ENCODE peak calls at places on chromosomes 7 and 10, in six cellular contexts. D is neural progenitor cell; V is brain microvascular endothelial cell; Q is astrocyte of the spinal cord; H is mammary epithelial cell; O is CD4-positive, alpha-beta T cell. X is an unnamed sample.

GRCh38 chr7:20560325-20561180 is 54.9 kb upstream of the ABCB5 start:
- DNase-seq in D (no peak), V (no peak), Q (no peak), H (no peak), O (no peak), X (no peak)

GRCh38 chr7:72069263-72069662 is 342.9 kb downstream of the CALN1 start:
- DNase-seq in D (no peak), V (no peak), Q (no peak), H (no peak), O (no peak), X (no peak)

GRCh38 chr10:7300327-7300726 is 110.5 kb downstream of the SFMBT2 start:
- DNase-seq in D (no peak), V (no peak), Q (peak), H (peak), O (no peak), X (no peak)

GRCh38 chr7:38699481-38699880 is 68.3 kb upstream of the AMPH start:
- DNase-seq in D (no peak), V (no peak), Q (no peak), H (no peak), O (no peak), X (no peak)

GRCh38 chr7:49776994-49777393 is 3.6 kb downstream of the VWC2 start:
- DNase-seq in D (peak), V (no peak), Q (no peak), H (no peak), O (no peak), X (peak)

GRCh38 chr7:6258440-6259182 is 13.8 kb downstream of the CYTH3 start:
- DNase-seq in D (no peak), V (peak), Q (peak), H (no peak), O (no peak), X (no peak)

GRCh38 chr7:28708458-28708951 is 249.6 kb downstream of the TRIL start:
- DNase-seq in D (peak), V (no peak), Q (peak), H (no peak), O (no peak), X (peak)

GRCh38 chr7:42739591-42739990 is 172.3 kb downstream of the C7orf25 start:
- DNase-seq in D (no peak), V (no peak), Q (no peak), H (no peak), O (no peak), X (no peak)

GRCh38 chr7:101294039-101294831 is 27.4 kb downstream of the IFT22 start:
- DNase-seq in D (no peak), V (no peak), Q (no peak), H (no peak), O (no peak), X (no peak)

GRCh38 chr10:94088926-94089381 is 95.2 kb downstream of the PLCE1 start:
- DNase-seq in D (peak), V (peak), Q (peak), H (no peak), O (no peak), X (no peak)

GRCh38 chr7:2729043-2729892 is 41.3 kb downstream of the AMZ1 start:
- DNase-seq in D (no peak), V (no peak), Q (peak), H (no peak), O (no peak), X (no peak)

GRCh38 chr10:89235073-89235798 is 16.3 kb downstream of the LIPA start:
- DNase-seq in D (peak), V (no peak), Q (no peak), H (no peak), O (no peak), X (no peak)

GRCh38 chr10:88270871-88271713 is 312.0 kb downstream of the RNLS start:
- DNase-seq in D (no peak), V (peak), Q (peak), H (peak), O (no peak), X (no peak)

GRCh38 chr10:78684954-78685353 is 383.8 kb upstream of the ZMIZ1 start:
- DNase-seq in D (peak), V (no peak), Q (no peak), H (no peak), O (no peak), X (no peak)

GRCh38 chr10:102241444-102242117 is at the start of gene PITX3:
- DNase-seq in D (peak), V (peak), Q (peak), H (peak), O (peak), X (peak)

GRCh38 chr7:99752354-99752753 is 17.4 kb upstream of the CYP3A7 start:
- DNase-seq in D (no peak), V (no peak), Q (no peak), H (no peak), O (no peak), X (no peak)

GRCh38 chr7:66356277-66356721 is 151.2 kb downstream of the TPST1 start:
- DNase-seq in D (no peak), V (no peak), Q (peak), H (peak), O (no peak), X (no peak)

GRCh38 chr10:32141018-32141807 is 85.0 kb upstream of the KIF5B start:
- DNase-seq in D (no peak), V (no peak), Q (no peak), H (no peak), O (no peak), X (no peak)

GRCh38 chr10:5497289-5497688 is 2.1 kb downstream of the CALML5 start:
- DNase-seq in D (no peak), V (no peak), Q (no peak), H (no peak), O (no peak), X (no peak)

GRCh38 chr7:96299496-96299895 is 22.4 kb downstream of the SLC25A13 start:
- DNase-seq in D (no peak), V (no peak), Q (no peak), H (no peak), O (no peak), X (no peak)

GRCh38 chr10:61016007-61016406 is 72.0 kb upstream of the RHOBTB1 start:
- DNase-seq in D (no peak), V (no peak), Q (no peak), H (no peak), O (no peak), X (no peak)

GRCh38 chr10:96992721-96993120 is 160.6 kb downstream of the LCOR start:
- DNase-seq in D (no peak), V (no peak), Q (no peak), H (no peak), O (no peak), X (no peak)

GRCh38 chr7:44293561-44294324 is 31.7 kb downstream of the CAMK2B start:
- DNase-seq in D (peak), V (no peak), Q (no peak), H (no peak), O (no peak), X (no peak)

GRCh38 chr7:1741751-1742554 is 71.9 kb downstream of the ELFN1 start:
- DNase-seq in D (no peak), V (no peak), Q (no peak), H (no peak), O (no peak), X (no peak)

GRCh38 chr7:28055161-28055544 is 125.4 kb downstream of the JAZF1 start:
- DNase-seq in D (no peak), V (no peak), Q (no peak), H (no peak), O (no peak), X (no peak)

GRCh38 chr10:48497965-48498770 is 106.7 kb downstream of the ARHGAP22 start:
- DNase-seq in D (no peak), V (no peak), Q (no peak), H (no peak), O (no peak), X (no peak)

GRCh38 chr7:136000288-136000913 is 23.2 kb upstream of the MTPN start:
- DNase-seq in D (no peak), V (peak), Q (no peak), H (no peak), O (no peak), X (no peak)

GRCh38 chr10:97494863-97495506 is 3.2 kb downstream of the MMS19 start:
- DNase-seq in D (peak), V (peak), Q (no peak), H (no peak), O (no peak), X (no peak)

DNA sequence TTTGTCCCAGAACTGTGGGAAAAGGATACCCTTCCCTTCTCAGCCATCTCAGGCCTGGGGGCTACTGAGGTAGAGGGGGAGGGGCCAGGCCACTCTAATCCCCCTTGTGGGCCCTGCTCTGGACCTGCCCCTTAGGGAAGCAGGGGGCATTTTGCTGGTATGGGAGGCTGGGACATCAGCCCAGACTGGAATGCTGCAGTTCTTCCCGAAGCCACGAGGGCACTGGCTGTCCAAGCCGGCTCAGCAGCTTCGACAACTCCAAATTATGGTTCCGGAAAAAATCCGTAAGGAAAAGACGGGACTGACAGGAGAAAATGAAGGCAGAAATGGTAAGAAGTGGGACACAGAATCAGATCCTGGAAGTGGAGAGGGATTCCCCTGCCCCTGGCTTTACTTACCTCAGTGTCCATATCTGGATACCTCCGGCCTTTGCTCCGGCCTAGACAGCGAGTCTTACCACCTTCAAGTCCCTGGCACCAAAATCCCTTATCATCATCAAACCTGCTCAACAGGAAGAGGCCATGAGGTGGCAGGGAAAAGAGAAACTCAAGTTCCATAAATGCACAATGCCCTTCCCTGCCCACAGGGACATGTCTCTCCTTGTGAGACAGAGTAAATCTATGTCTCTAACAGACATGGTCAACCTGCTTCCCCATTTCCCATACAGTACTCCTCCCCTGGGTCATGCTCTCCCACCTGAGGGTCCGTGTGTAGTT is 9.0 kb downstream of the NDST2 start:
- DNase-seq in D (no peak), V (no peak), Q (no peak), H (no peak), O (no peak), X (no peak)
- TF ChIP-seq CTCF in D (no peak), V (peak), Q (no peak), H (peak), O (no peak), X (no peak)

GRCh38 chr7:128672927-128673517 is 930 bp downstream of the GARIN1A start:
- DNase-seq in D (peak), V (no peak), Q (peak), H (no peak), O (no peak), X (peak)
- TF ChIP-seq CTCF in D (peak), V (peak), Q (peak), H (peak), O (no peak), X (peak)

GRCh38 chr10:100637785-100638184 is 102.0 kb downstream of the HIF1AN start:
- DNase-seq in D (peak), V (peak), Q (no peak), H (no peak), O (no peak), X (peak)
- TF ChIP-seq CTCF in D (peak), V (peak), Q (peak), H (peak), O (no peak), X (peak)

DNA sequence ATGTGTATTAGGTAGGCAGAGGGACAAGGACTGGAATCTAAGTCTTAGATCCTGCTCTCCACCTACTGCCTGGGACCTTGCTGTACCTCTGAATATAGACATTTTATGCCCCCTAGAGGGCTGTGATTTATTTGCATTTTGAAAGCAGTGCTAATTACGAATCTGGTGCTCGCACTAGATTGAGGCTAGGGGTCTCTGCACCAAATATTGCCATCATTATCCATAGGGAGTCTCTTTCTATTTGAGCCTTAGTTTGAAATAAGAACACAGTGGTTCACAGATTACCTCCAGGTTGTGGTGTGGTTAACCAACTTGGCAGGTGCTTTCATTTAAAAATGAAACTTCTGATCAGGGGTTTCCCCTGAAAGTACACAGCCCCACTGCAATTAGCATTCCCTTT is 41.8 kb downstream of the CNNM1 start:
- DNase-seq in D (peak), V (no peak), Q (peak), H (peak), O (no peak), X (no peak)
- TF ChIP-seq CTCF in D (peak), V (peak), Q (no peak), H (peak), O (no peak), X (peak)

GRCh38 chr10:84265378-84265777 is 20.5 kb downstream of the RGR start:
- DNase-seq in D (no peak), V (no peak), Q (no peak), H (no peak), O (no peak), X (no peak)

GRCh38 chr10:84264611-84265141 is 19.8 kb downstream of the RGR start:
- DNase-seq in D (peak), V (peak), Q (peak), H (peak), O (peak), X (peak)

GRCh38 chr10:84270708-84271107 is 25.9 kb downstream of the RGR start:
- DNase-seq in D (no peak), V (no peak), Q (no peak), H (no peak), O (no peak), X (no peak)

GRCh38 chr10:84269773-84270172 is 24.9 kb downstream of the RGR start:
- DNase-seq in D (no peak), V (peak), Q (peak), H (peak), O (no peak), X (no peak)

GRCh38 chr10:84267503-84268126 is 22.8 kb downstream of the RGR start:
- DNase-seq in D (peak), V (peak), Q (peak), H (peak), O (peak), X (peak)
- TF ChIP-seq CTCF in D (peak), V (peak), Q (peak), H (peak), O (peak), X (peak)

GRCh38 chr7:75757298-75757676 is 14.7 kb downstream of the CCL26 start:
- DNase-seq in D (no peak), V (no peak), Q (no peak), H (no peak), O (no peak), X (no peak)

GRCh38 chr7:75756340-75757297 is 15.4 kb downstream of the CCL26 start:
- DNase-seq in D (peak), V (peak), Q (peak), H (no peak), O (no peak), X (peak)

GRCh38 chr7:75757860-75758259 is 14.2 kb downstream of the CCL26 start:
- DNase-seq in D (no peak), V (no peak), Q (no peak), H (no peak), O (no peak), X (no peak)

GRCh38 chr7:75758491-75758890 is 13.5 kb downstream of the CCL26 start:
- DNase-seq in D (no peak), V (peak), Q (no peak), H (no peak), O (no peak), X (no peak)

GRCh38 chr7:75762350-75762917 is 9.6 kb downstream of the CCL26 start:
- DNase-seq in D (peak), V (peak), Q (peak), H (peak), O (no peak), X (no peak)
- TF ChIP-seq CTCF in D (peak), V (peak), Q (peak), H (peak), O (peak), X (peak)

GRCh38 chr7:103093429-103093828 is 18.5 kb downstream of the ARMC10 start:
- DNase-seq in D (no peak), V (no peak), Q (no peak), H (peak), O (no peak), X (no peak)

DNA sequence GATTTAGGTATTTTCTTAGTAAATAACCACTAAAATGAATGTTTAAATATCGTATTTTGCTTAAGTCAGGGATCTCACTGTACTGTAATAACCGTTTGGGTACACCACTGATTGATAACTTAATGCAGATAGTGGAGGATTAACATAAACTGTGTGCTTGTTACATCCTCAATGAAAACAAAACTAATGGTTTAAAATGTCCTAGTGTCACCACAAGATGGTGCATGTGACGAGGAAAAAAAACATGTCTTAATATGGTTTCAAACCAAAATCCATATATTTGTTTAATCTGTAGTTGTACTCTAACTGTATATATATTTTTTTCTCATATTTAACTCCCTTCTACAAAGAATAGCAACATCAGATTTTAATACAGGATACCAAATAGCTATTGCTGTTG is 19.2 kb downstream of the ARMC10 start:
- DNase-seq in D (no peak), V (no peak), Q (no peak), H (no peak), O (no peak), X (no peak)
- TF ChIP-seq CTCF in D (no peak), V (no peak), Q (no peak), H (no peak), O (no peak), X (no peak)

DNA sequence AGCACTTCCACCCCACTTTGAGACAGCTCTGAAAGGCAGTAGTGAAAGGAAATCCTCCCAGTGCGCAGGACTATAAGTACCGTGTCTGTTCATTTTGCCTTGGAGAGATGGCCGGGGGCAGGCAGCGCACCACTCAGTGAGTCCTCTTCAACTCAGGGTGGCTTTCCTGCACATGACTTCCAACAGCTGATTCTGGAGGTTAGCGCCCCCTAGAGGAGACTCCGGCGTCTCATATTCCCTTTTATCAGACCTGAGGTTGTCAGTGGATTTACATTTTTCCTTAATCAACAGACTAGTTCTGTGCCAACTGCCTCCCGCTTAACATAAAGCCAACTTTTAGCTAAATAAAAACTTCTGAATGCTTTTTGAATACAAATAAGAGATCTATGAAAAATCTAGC is 101.0 kb downstream of the HERPUD2 start:
- DNase-seq in D (peak), V (no peak), Q (no peak), H (no peak), O (no peak), X (peak)
- TF ChIP-seq CTCF in D (peak), V (peak), Q (peak), H (peak), O (no peak), X (peak)

X was measured in glutamatergic neuron.